ENCODE peak calls at places on chromosomes 3 and 15, in six cellular contexts. T, A, I, C, S and Z are unnamed samples.

GRCh38 chr3:119469378-119470189 is 821 bp downstream of the POGLUT1 start:
- DNase-seq in C (peak; percentile 14), T (peak; percentile 53), S (peak; percentile 47), A (peak; percentile 47), I (no peak), Z (no peak)

GRCh38 chr15:68616397-68616796 is 37.6 kb downstream of the CORO2B start:
- DNase-seq in S (no peak), C (no peak), A (peak; percentile 59), T (no peak), I (no peak), Z (no peak)

GRCh38 chr3:103052236-103052830 is 617.5 kb downstream of the ZPLD1 start:
- DNase-seq in A (peak; percentile 44), C (no peak), S (no peak), T (no peak), I (peak; percentile 51), Z (peak; percentile 59)

GRCh38 chr15:30953731-30954378 is 37.6 kb downstream of the MTMR10 start:
- DNase-seq in I (no peak), S (peak; percentile 96), A (peak; percentile 94), C (no peak), T (peak; percentile 91), Z (peak; percentile 89)

GRCh38 chr3:71380096-71380495 is 203.4 kb downstream of the FOXP1 start:
- DNase-seq in A (peak; percentile 54), C (no peak), I (no peak), S (peak; percentile 4), T (no peak), Z (no peak)

GRCh38 chr3:49700453-49701128 is 11.2 kb downstream of the RNF123 start:
- DNase-seq in T (no peak), A (no peak), C (no peak), I (no peak), S (no peak), Z (no peak)

GRCh38 chr3:188915137-188915536 is 256.6 kb upstream of the TPRG1 start:
- DNase-seq in T (no peak), A (peak; percentile 66), S (peak; percentile 63), I (no peak), C (no peak), Z (no peak)

GRCh38 chr15:66564136-66565041 is 1.4 kb downstream of the LCTL start:
- DNase-seq in C (no peak), I (no peak), S (no peak), A (no peak), T (no peak), Z (peak; percentile 44)

GRCh38 chr3:168419091-168419490 is 323.4 kb upstream of the GOLIM4 start:
- DNase-seq in S (no peak), C (no peak), T (peak; percentile 42), A (no peak), I (no peak), Z (no peak)

GRCh38 chr15:88658070-88658965 is 19.5 kb downstream of the ISG20 start:
- DNase-seq in T (no peak), C (no peak), S (no peak), A (no peak), I (no peak), Z (no peak)

GRCh38 chr15:50390549-50391264 is 33.5 kb upstream of the USP8 start:
- DNase-seq in T (no peak), S (no peak), I (no peak), C (no peak), A (no peak), Z (no peak)

GRCh38 chr3:45568848-45569247 is 25.7 kb upstream of the LIMD1 start:
- DNase-seq in C (peak; percentile 81), S (no peak), T (no peak), A (no peak), I (no peak), Z (no peak)

GRCh38 chr3:52289338-52289746 is 1.7 kb downstream of the GLYCTK start:
- DNase-seq in T (no peak), I (peak; percentile 68), S (no peak), C (no peak), A (no peak), Z (no peak)

GRCh38 chr15:66733976-66734375 is 31.9 kb downstream of the SMAD6 start:
- DNase-seq in I (no peak), T (no peak), C (no peak), S (no peak), A (no peak), Z (no peak)

GRCh38 chr3:101184111-101184510 is 136.3 kb downstream of the IMPG2 start:
- DNase-seq in I (no peak), A (no peak), C (no peak), S (no peak), T (no peak), Z (no peak)

GRCh38 chr15:68231102-68231818 is 1.7 kb upstream of the CLN6 start:
- DNase-seq in A (no peak), C (no peak), T (no peak), S (no peak), I (no peak), Z (no peak)

GRCh38 chr3:38574411-38575278 is 74.8 kb downstream of the SCN5A start:
- DNase-seq in T (no peak), C (no peak), I (no peak), S (peak; percentile 10), A (no peak), Z (no peak)

GRCh38 chr15:34161329-34161953 is 48.5 kb downstream of the KATNBL1 start:
- DNase-seq in I (no peak), T (peak; percentile 57), C (no peak), A (peak; percentile 10), S (peak; percentile 11), Z (peak; percentile 45)

GRCh38 chr15:89139613-89140499 is 51.6 kb downstream of the ABHD2 start:
- DNase-seq in A (no peak), C (no peak), T (no peak), I (no peak), S (no peak), Z (no peak)

GRCh38 chr3:35864871-35865270 is 225.5 kb downstream of the ARPP21 start:
- DNase-seq in T (no peak), C (no peak), A (no peak), S (no peak), I (no peak), Z (no peak)

GRCh38 chr3:14460342-14461005 is 58.1 kb downstream of the SLC6A6 start:
- DNase-seq in S (peak; percentile 93), I (no peak), C (no peak), A (peak; percentile 98), T (peak; percentile 59), Z (no peak)

GRCh38 chr3:169992781-169993180 is 26.2 kb downstream of the SEC62 start:
- DNase-seq in S (no peak), T (no peak), I (no peak), A (no peak), C (no peak), Z (no peak)

GRCh38 chr3:193782280-193782654 is 189.3 kb downstream of the OPA1 start:
- DNase-seq in T (peak; percentile 67), I (no peak), A (peak; percentile 84), C (no peak), S (no peak), Z (peak; percentile 96)
- H3K27me3 ChIP-seq in T (no peaks in the 10 kb centered on the region), I (no peaks in the 10 kb centered on the region), A (peaks cover 26% of the 10 kb centered on the region), C (no peaks in the 10 kb centered on the region), S (peaks cover 47% of the 10 kb centered on the region), Z (no peaks in the 10 kb centered on the region)

GRCh38 chr3:43348852-43349574 is 62.7 kb downstream of the SNRK start:
- DNase-seq in I (no peak), A (no peak), S (no peak), T (no peak), C (no peak), Z (no peak)
- H3K27me3 ChIP-seq in I (no peaks in the 10 kb centered on the region), A (no peaks in the 10 kb centered on the region), S (no peaks in the 10 kb centered on the region), T (no peaks in the 10 kb centered on the region), C (no peaks in the 10 kb centered on the region), Z (no peaks in the 10 kb centered on the region)

DNA sequence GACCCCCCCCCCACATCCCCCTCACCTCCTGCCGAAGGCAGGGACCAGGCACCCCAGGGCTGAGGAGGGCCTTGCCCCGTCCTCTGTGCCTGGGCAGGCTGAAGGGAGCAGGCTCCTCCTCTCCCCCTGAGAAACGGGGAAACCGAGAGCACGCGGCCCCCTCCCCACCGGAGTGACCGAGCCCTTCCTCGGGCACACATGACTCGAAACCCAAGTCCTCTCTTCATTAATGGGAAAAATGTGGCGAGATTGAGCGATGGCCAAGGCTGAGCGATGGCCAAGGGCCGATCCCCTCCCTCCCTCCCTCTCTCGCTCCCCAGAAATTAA is 7.0 kb downstream of the EPHB3 start:
- DNase-seq in S (no peak), C (no peak), I (no peak), A (no peak), T (no peak), Z (no peak)
- H3K27me3 ChIP-seq in S (no peaks in the 10 kb centered on the region), C (peaks cover 100% of the 10 kb centered on the region), I (no peaks in the 10 kb centered on the region), A (no peaks in the 10 kb centered on the region), T (no peaks in the 10 kb centered on the region), Z (no peaks in the 10 kb centered on the region)

GRCh38 chr3:158105710-158106438 is at the start of gene SHOX2:
- DNase-seq in A (peak; percentile 29), C (peak; percentile 29), T (no peak), I (peak; percentile 64), S (peak; percentile 46), Z (no peak)

GRCh38 chr3:158104346-158105020 is 1.7 kb downstream of the SHOX2 start:
- DNase-seq in A (no peak), I (no peak), T (no peak), C (no peak), S (no peak), Z (no peak)

GRCh38 chr3:158103956-158104338 is 2.3 kb downstream of the SHOX2 start:
- DNase-seq in I (peak; percentile 54), A (no peak), S (no peak), T (no peak), C (no peak), Z (no peak)

GRCh38 chr3:158106773-158107461 is 697 bp upstream of the SHOX2 start:
- DNase-seq in T (no peak), C (peak; percentile 39), I (peak; percentile 57), S (no peak), A (no peak), Z (no peak)

DNA sequence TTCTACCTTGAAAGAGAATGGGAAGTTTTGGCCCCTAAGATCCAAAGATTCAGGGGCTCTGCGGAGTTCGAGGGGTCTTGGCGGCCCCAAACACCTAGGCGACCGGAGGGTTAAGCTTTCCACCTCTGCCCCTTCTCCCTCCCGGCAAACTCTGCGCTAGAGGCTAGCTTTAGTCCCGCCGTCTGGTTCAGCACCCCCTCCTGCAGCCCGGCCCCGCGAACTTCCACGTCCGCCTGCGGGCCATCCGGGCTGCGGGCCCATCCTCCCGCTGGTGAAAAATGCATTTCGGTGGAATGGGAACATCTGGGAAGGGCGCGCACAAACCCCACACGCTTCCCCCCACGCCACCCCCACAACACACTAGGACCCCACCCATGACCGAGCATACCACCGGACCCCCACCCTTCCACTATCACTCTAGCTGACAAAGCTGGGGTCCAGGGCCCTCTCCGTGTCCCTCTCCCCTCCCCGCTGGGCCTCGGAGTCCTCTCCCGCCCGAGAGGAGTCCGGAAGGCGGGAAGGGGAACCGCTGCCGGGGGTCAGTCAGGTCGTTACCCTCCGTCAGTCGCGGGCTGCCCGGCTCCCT is 1.0 kb downstream of the SHOX2 start:
- DNase-seq in T (no peak), C (no peak), A (no peak), S (no peak), I (peak; percentile 48), Z (no peak)
- H3K27me3 ChIP-seq in T (peaks cover 4% of the 10 kb centered on the region), C (peaks cover 26% of the 10 kb centered on the region), A (peaks cover 48% of the 10 kb centered on the region), S (peaks cover 66% of the 10 kb centered on the region), I (peaks cover 72% of the 10 kb centered on the region), Z (peaks cover 92% of the 10 kb centered on the region)